ENCODE peak calls at places on chromosomes 12 and 14, in six cellular contexts. Z is astrocyte of the spinal cord, Y is foreskin fibroblast, A is transverse colon, I is gastrocnemius medialis, W is activated B cell treated with CpG ODN at 0.5 μM for 24 hours. J is an unnamed sample.

GRCh38 chr14:99441157-99441870 is 39.3 kb downstream of the SETD3 start:
- DNase-seq in Z (no peak), I (no peak), Y (peak), A (no peak), W (no peak), J (no peak)

GRCh38 chr14:74535756-74536325 is 42.3 kb downstream of the ISCA2 start:
- DNase-seq in W (no peak), Z (no peak), Y (no peak), A (no peak), I (no peak), J (no peak)

GRCh38 chr12:42166501-42166900 is 21.8 kb upstream of the GXYLT1 start:
- DNase-seq in A (no peak), Z (no peak), I (no peak), W (no peak), Y (peak), J (no peak)

GRCh38 chr12:26941251-26941650 is 3.0 kb downstream of the FGFR1OP2 start:
- DNase-seq in I (no peak), A (no peak), Z (no peak), Y (no peak), W (no peak), J (no peak)

GRCh38 chr12:14825256-14825655 is 11.3 kb upstream of the SMCO3 start:
- DNase-seq in W (no peak), Y (peak), I (no peak), Z (no peak), A (no peak), J (no peak)

GRCh38 chr14:45169906-45170305 is 34.2 kb downstream of the FANCM start:
- DNase-seq in I (no peak), W (no peak), Y (no peak), A (no peak), Z (no peak), J (no peak)

GRCh38 chr12:29638528-29638927 is 141.0 kb upstream of the OVCH1 start:
- DNase-seq in I (no peak), Z (no peak), W (no peak), A (no peak), Y (no peak), J (no peak)

GRCh38 chr14:49550284-49551184 is 35.6 kb downstream of the RPS29 start:
- DNase-seq in Z (peak), W (no peak), I (no peak), A (no peak), Y (peak), J (no peak)

GRCh38 chr14:72613196-72613974 is 280.5 kb downstream of the DPF3 start:
- DNase-seq in I (peak), A (peak), Z (no peak), W (no peak), Y (peak), J (no peak)

GRCh38 chr12:42084522-42084921 is 60.2 kb downstream of the GXYLT1 start:
- DNase-seq in Y (peak), Z (no peak), I (no peak), W (no peak), A (no peak), J (no peak)

GRCh38 chr14:80621701-80622100 is 319.8 kb downstream of the CEP128 start:
- DNase-seq in A (no peak), W (no peak), Z (peak), I (no peak), Y (peak), J (no peak)

GRCh38 chr14:31990959-31991541 is 86.1 kb upstream of the ARHGAP5 start:
- DNase-seq in Y (peak), A (no peak), W (no peak), I (no peak), Z (peak), J (no peak)

GRCh38 chr12:47991106-47991550 is 13.1 kb downstream of the COL2A1 start:
- DNase-seq in A (no peak), Y (no peak), Z (no peak), W (peak), I (no peak), J (no peak)

GRCh38 chr14:88379706-88380343 is 5.6 kb upstream of the SPATA7 start:
- DNase-seq in W (no peak), Z (no peak), I (no peak), A (no peak), Y (no peak), J (no peak)

DNA sequence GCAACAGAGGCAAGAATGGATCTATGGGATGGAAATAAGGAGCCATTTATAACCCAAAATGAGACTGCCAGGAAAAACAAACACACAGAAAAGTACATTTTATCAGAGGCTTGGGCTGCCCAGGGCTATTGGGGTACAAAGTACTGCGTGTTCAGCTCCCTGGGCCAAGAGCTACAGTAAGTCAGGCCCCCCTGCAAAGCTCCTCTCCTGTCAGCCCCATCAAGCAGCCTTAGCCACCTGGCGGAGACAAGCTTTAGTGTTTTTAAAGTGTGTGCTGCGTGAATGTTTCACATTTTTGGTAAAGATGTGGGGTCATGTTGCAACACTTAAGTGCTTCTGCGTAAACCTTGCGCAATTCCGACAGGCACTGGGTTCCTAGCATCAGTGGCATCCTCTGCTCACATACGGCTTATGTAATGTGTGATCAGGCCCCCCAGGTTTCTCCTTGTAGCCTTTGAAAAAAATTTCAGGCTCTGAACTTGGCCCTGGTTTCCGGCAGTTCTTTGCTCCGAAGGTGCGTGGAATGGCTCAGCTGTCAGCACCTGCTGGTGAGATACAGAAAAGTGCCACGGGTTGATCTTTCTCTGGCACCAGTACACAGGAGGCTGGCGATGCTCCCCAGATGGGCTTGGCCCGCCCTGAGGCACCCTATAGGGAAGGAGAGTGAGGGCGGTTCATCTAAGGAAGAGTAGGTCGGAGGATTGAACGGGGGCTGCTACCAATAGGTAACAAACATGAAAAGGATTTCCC is 198.7 kb upstream of the EEA1 start:
- DNase-seq in I (peak), W (no peak), A (peak), Z (peak), Y (peak), J (peak)
- TF ChIP-seq CTCF in I (peak), W (no peak), A (peak), Z (peak), Y (no peak), J (peak)

GRCh38 chr14:102875652-102876051 is 46.8 kb upstream of the AMN start:
- DNase-seq in Z (peak), Y (no peak), I (no peak), A (no peak), W (no peak), J (no peak)

GRCh38 chr14:102882233-102882906 is 40.1 kb upstream of the AMN start:
- DNase-seq in Y (no peak), W (no peak), Z (no peak), I (peak), A (no peak), J (no peak)

GRCh38 chr14:102878174-102878969 is 44.1 kb upstream of the AMN start:
- DNase-seq in I (no peak), W (no peak), Y (peak), A (peak), Z (no peak), J (no peak)

GRCh38 chr14:102883028-102883953 is 39.2 kb upstream of the AMN start:
- DNase-seq in A (no peak), Z (no peak), I (no peak), Y (no peak), W (no peak), J (no peak)

GRCh38 chr14:102878970-102879460 is 43.4 kb upstream of the AMN start:
- DNase-seq in A (peak), Y (peak), I (no peak), Z (no peak), W (no peak), J (no peak)
- TF ChIP-seq CTCF in A (no peak), Y (no peak), I (no peak), Z (no peak), W (no peak), J (no peak)

DNA sequence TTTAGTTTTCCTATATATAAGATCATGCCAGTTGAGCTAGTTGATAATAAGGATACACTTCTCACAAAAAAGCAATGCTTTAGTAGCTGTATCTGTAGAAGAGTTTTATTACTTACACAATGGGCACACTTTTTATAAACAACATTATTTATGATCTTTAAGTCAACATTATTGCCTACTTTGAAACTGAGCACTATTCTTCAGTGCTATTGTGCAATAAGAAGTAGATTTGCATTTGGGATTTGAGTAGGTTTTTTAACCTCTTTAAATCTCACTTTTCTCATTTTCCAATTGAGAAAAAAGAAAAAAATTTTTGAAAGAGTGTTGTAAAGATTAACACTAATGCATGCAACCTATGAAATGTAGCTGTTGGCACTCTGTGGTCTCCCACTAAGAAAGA is 1198.3 kb downstream of the GALC start:
- DNase-seq in Z (no peak), A (no peak), W (no peak), Y (no peak), I (no peak), J (no peak)
- TF ChIP-seq CTCF in Z (no peak), A (no peak), W (no peak), Y (no peak), I (no peak), J (no peak)

GRCh38 chr12:57090456-57090855 is 1.5 kb downstream of the NAB2 start:
- DNase-seq in W (no peak), Z (no peak), Y (no peak), A (no peak), I (no peak), J (no peak)

GRCh38 chr12:57092529-57092862 is 3.6 kb downstream of the NAB2 start:
- DNase-seq in Y (no peak), Z (no peak), A (no peak), I (no peak), W (no peak), J (no peak)

GRCh38 chr12:57089259-57090245 is 638 bp downstream of the NAB2 start:
- DNase-seq in A (peak), W (peak), Z (peak), Y (peak), I (no peak), J (no peak)

GRCh38 chr12:57091633-57092528 is 3.0 kb downstream of the NAB2 start:
- DNase-seq in I (no peak), W (no peak), A (no peak), Z (no peak), Y (no peak), J (no peak)

GRCh38 chr12:57090924-57091632 is 2.2 kb downstream of the NAB2 start:
- DNase-seq in I (no peak), Y (peak), Z (no peak), W (no peak), A (no peak), J (no peak)
- TF ChIP-seq CTCF in I (no peak), Y (no peak), Z (peak), W (no peak), A (no peak), J (peak)

J was measured in astrocyte of the cerebellum.